ENCODE peak calls at places on chromosomes 11 and 22, in four cellular contexts. One of them, this sample, is unnamed.

GRCh38 chr22:38513063-38513462 is 7.0 kb upstream of the DDX17 start:
- DNase-seq in SK-N-DZ: peak
- DNase-seq in HT1080: no peak
- DNase-seq in kidney: no peak
- DNase-seq in this sample: no peak

GRCh38 chr11:2571598-2572281 is 126.9 kb downstream of the KCNQ1 start:
- DNase-seq in kidney: peak
- DNase-seq in SK-N-DZ: no peak
- DNase-seq in HT1080: no peak
- DNase-seq in this sample: no peak

GRCh38 chr11:111419641-111420327 is 40.7 kb upstream of the POU2AF1 start:
- DNase-seq in SK-N-DZ: no peak
- DNase-seq in HT1080: no peak
- DNase-seq in kidney: no peak
- DNase-seq in this sample: no peak

GRCh38 chr11:17277024-17277584 is 565 bp downstream of the NUCB2 start:
- DNase-seq in kidney: no peak
- DNase-seq in SK-N-DZ: peak
- DNase-seq in HT1080: peak
- DNase-seq in this sample: no peak

GRCh38 chr11:123302751-123303195 is 107.7 kb upstream of the CLMP start:
- DNase-seq in kidney: no peak
- DNase-seq in SK-N-DZ: no peak
- DNase-seq in HT1080: peak
- DNase-seq in this sample: no peak

GRCh38 chr22:30176431-30176830 is 70.1 kb downstream of the LIF start:
- DNase-seq in SK-N-DZ: no peak
- DNase-seq in kidney: no peak
- DNase-seq in HT1080: no peak
- DNase-seq in this sample: no peak

GRCh38 chr11:34173050-34173449 is 67.6 kb downstream of the NAT10 start:
- DNase-seq in HT1080: no peak
- DNase-seq in SK-N-DZ: no peak
- DNase-seq in kidney: peak
- DNase-seq in this sample: no peak

GRCh38 chr22:19817561-19818263 is 37.0 kb downstream of the GNB1L start:
- DNase-seq in SK-N-DZ: no peak
- DNase-seq in kidney: peak
- DNase-seq in HT1080: no peak
- DNase-seq in this sample: no peak

GRCh38 chr11:83156150-83156995 is 558 bp upstream of the PCF11 start:
- DNase-seq in HT1080: peak
- DNase-seq in SK-N-DZ: peak
- DNase-seq in kidney: peak
- DNase-seq in this sample: peak

GRCh38 chr11:117026593-117027330 is 71.5 kb downstream of the SIK3 start:
- DNase-seq in HT1080: peak
- DNase-seq in kidney: no peak
- DNase-seq in SK-N-DZ: no peak
- DNase-seq in this sample: no peak

GRCh38 chr11:19419021-19419750 is 178.4 kb upstream of the E2F8 start:
- DNase-seq in SK-N-DZ: no peak
- DNase-seq in kidney: no peak
- DNase-seq in HT1080: no peak
- DNase-seq in this sample: peak

GRCh38 chr11:84675631-84676030 is 951.5 kb downstream of the DLG2 start:
- DNase-seq in SK-N-DZ: no peak
- DNase-seq in kidney: no peak
- DNase-seq in HT1080: no peak
- DNase-seq in this sample: no peak

This sample was measured in SJSA1.